ENCODE peak calls at places on chromosomes 5 and 9, in nine cellular contexts. V is cardiac muscle cell; H is mucosa of descending colon; Y is tibial nerve; U is GM23248; G is lower lobe of right lung; S is fibroblast of lung; T is astrocyte; Q is CD4-positive, alpha-beta memory T cell. I is an unnamed sample. For H3K4me1, the result is how much of the 10 kb centered on the place peaks cover.

GRCh38 chr9:135181336-135181735 is 93.9 kb downstream of the OLFM1 start:
- DNase-seq in V (no peak), U (no peak), H (no peak), T (no peak), S (no peak), Y (no peak), G (no peak), Q (no peak), I (no peak)

GRCh38 chr5:2148312-2149195 is 265.8 kb upstream of the IRX4 start:
- DNase-seq in Q (no peak), U (no peak), Y (no peak), T (no peak), S (no peak), V (no peak), G (no peak), H (no peak), I (no peak)

GRCh38 chr5:136619556-136619955 is 254.2 kb upstream of the TRPC7 start:
- DNase-seq in S (no peak), H (no peak), G (no peak), Q (no peak), T (no peak), Y (no peak), V (peak), U (no peak), I (no peak)

GRCh38 chr5:146284016-146284415 is 54.6 kb upstream of the POU4F3 start:
- DNase-seq in T (no peak), V (no peak), Y (no peak), Q (no peak), G (no peak), H (no peak), S (no peak), U (peak), I (no peak)

GRCh38 chr5:180077594-180078284 is 6.2 kb upstream of the RNF130 start:
- DNase-seq in U (no peak), S (no peak), V (no peak), H (no peak), T (no peak), Q (no peak), G (no peak), Y (no peak), I (no peak)

GRCh38 chr5:154901276-154901675 is 36.7 kb downstream of the GEMIN5 start:
- DNase-seq in U (no peak), S (peak), T (peak), G (no peak), V (no peak), Q (no peak), Y (no peak), H (no peak), I (no peak)

GRCh38 chr9:77876091-77876490 is 155.5 kb downstream of the GNAQ start:
- DNase-seq in G (no peak), Y (no peak), V (peak), Q (no peak), U (peak), H (no peak), T (peak), S (no peak), I (peak)

GRCh38 chr5:148012806-148013205 is 51.0 kb upstream of the SPINK5 start:
- DNase-seq in S (no peak), Y (no peak), U (no peak), Q (no peak), G (no peak), T (no peak), V (no peak), H (no peak), I (no peak)

GRCh38 chr5:173456751-173457171 is 128.5 kb upstream of the STC2 start:
- DNase-seq in H (no peak), Q (no peak), G (no peak), Y (no peak), V (peak), T (peak), S (peak), U (no peak), I (no peak)

GRCh38 chr9:113738898-113739604 is 137.1 kb upstream of the ZNF618 start:
- DNase-seq in U (peak), T (no peak), Q (no peak), G (no peak), Y (no peak), H (no peak), S (no peak), V (peak), I (peak)

GRCh38 chr9:108865037-108865436 is 3.0 kb downstream of the ACTL7A start:
- DNase-seq in U (peak), G (no peak), S (no peak), T (no peak), V (no peak), Q (no peak), H (no peak), Y (no peak), I (no peak)

GRCh38 chr5:172564187-172564586 is 76.9 kb upstream of the NEURL1B start:
- DNase-seq in U (no peak), H (peak), Y (no peak), V (no peak), Q (no peak), S (no peak), T (no peak), G (peak), I (no peak)

GRCh38 chr5:23631283-23632045 is 124.1 kb downstream of the PRDM9 start:
- DNase-seq in S (peak), H (no peak), G (no peak), U (peak), Y (no peak), Q (no peak), T (no peak), V (peak), I (no peak)

GRCh38 chr9:118643118-118643517 is 726.1 kb downstream of the BRINP1 start:
- DNase-seq in G (peak), V (no peak), H (no peak), S (no peak), Q (no peak), T (peak), Y (no peak), U (peak), I (peak)

GRCh38 chr9:6997330-6997729 is 239.6 kb downstream of the KDM4C start:
- DNase-seq in V (no peak), S (no peak), H (no peak), G (no peak), T (no peak), Q (no peak), Y (no peak), U (peak), I (no peak)

GRCh38 chr9:121574771-121575519 is 75.3 kb upstream of the GGTA1 start:
- DNase-seq in Q (no peak), S (no peak), H (no peak), V (no peak), G (no peak), Y (no peak), T (no peak), U (no peak), I (peak)

GRCh38 chr5:343461-344401 is 22.2 kb downstream of the AHRR start:
- DNase-seq in G (peak), H (peak), Y (no peak), S (peak), Q (peak), V (peak), U (peak), T (peak), I (peak)

GRCh38 chr5:179273074-179273435 is 72.2 kb downstream of the ADAMTS2 start:
- DNase-seq in V (no peak), Y (no peak), U (no peak), Q (no peak), T (no peak), H (no peak), S (no peak), G (peak), I (no peak)

GRCh38 chr5:180160822-180161221 is 48.2 kb downstream of the RASGEF1C start:
- DNase-seq in Q (no peak), U (no peak), Y (no peak), T (no peak), H (peak), G (no peak), S (no peak), V (no peak), I (no peak)

GRCh38 chr9:113579270-113580040 is 115.9 kb downstream of the RGS3 start:
- DNase-seq in G (peak), T (no peak), V (no peak), H (peak), Y (peak), S (no peak), Q (peak), U (peak), I (no peak)

GRCh38 chr5:154370730-154371334 is 75.0 kb upstream of the SAP30L start:
- DNase-seq in S (no peak), Q (no peak), G (no peak), T (no peak), U (peak), V (no peak), Y (no peak), H (no peak), I (no peak)

GRCh38 chr5:134714120-134714519 is 24.2 kb upstream of the CAMLG start:
- DNase-seq in S (no peak), Q (no peak), H (no peak), Y (no peak), T (no peak), V (no peak), G (no peak), U (no peak), I (peak)

GRCh38 chr9:129509508-129509907 is 111.4 kb downstream of the C9orf50 start:
- DNase-seq in G (no peak), Q (no peak), H (no peak), U (peak), V (peak), S (peak), Y (no peak), T (peak), I (no peak)

GRCh38 chr5:93249651-93250289 is 331.2 kb downstream of the NR2F1-AS1 start:
- DNase-seq in Q (no peak), H (no peak), T (peak), Y (no peak), G (no peak), U (no peak), S (peak), V (peak), I (no peak)

GRCh38 chr5:11724947-11725346 is 179.3 kb downstream of the CTNND2 start:
- DNase-seq in H (no peak), S (no peak), T (no peak), Q (no peak), V (no peak), Y (no peak), G (no peak), U (no peak), I (no peak)

GRCh38 chr5:133848306-133848924 is 120.0 kb downstream of the C5orf15 start:
- DNase-seq in S (no peak), Y (no peak), V (no peak), H (no peak), Q (no peak), T (peak), G (no peak), U (no peak), I (no peak)

GRCh38 chr5:10036136-10036535 is 213.6 kb downstream of the ATPSCKMT start:
- DNase-seq in T (peak), V (peak), G (no peak), H (no peak), U (peak), Y (no peak), Q (no peak), S (peak), I (no peak)

GRCh38 chr5:74392698-74393431 is 247.7 kb downstream of the ENC1 start:
- DNase-seq in T (peak), H (no peak), U (peak), V (peak), G (no peak), S (peak), Q (no peak), Y (no peak), I (no peak)

GRCh38 chr5:174045470-174046025 is at the start of gene NSG2:
- DNase-seq in T (peak), U (peak), Q (no peak), G (peak), Y (peak), S (peak), H (peak), V (peak), I (peak)

GRCh38 chr5:58412932-58413331 is 47.0 kb downstream of the PLK2 start:
- DNase-seq in V (no peak), S (no peak), Q (no peak), H (no peak), G (no peak), T (peak), Y (no peak), U (no peak), I (no peak)

GRCh38 chr9:27198175-27198574 is 89.2 kb downstream of the TEK start:
- DNase-seq in S (peak), U (no peak), G (no peak), T (no peak), V (no peak), Y (no peak), H (peak), Q (no peak), I (peak)

GRCh38 chr5:171592076-171592475 is 172.6 kb downstream of the FGF18 start:
- DNase-seq in V (no peak), Y (no peak), Q (no peak), H (no peak), U (no peak), G (no peak), S (no peak), T (no peak), I (peak)

GRCh38 chr9:91037511-91038482 is 236.2 kb downstream of the SYK start:
- DNase-seq in S (peak), H (peak), T (peak), Q (no peak), U (peak), V (peak), G (peak), Y (no peak), I (no peak)

GRCh38 chr5:34658023-34658422 is 1.9 kb downstream of the RAI14 start:
- DNase-seq in Q (no peak), Y (no peak), T (peak), V (peak), G (no peak), U (peak), S (no peak), H (no peak), I (no peak)

DNA sequence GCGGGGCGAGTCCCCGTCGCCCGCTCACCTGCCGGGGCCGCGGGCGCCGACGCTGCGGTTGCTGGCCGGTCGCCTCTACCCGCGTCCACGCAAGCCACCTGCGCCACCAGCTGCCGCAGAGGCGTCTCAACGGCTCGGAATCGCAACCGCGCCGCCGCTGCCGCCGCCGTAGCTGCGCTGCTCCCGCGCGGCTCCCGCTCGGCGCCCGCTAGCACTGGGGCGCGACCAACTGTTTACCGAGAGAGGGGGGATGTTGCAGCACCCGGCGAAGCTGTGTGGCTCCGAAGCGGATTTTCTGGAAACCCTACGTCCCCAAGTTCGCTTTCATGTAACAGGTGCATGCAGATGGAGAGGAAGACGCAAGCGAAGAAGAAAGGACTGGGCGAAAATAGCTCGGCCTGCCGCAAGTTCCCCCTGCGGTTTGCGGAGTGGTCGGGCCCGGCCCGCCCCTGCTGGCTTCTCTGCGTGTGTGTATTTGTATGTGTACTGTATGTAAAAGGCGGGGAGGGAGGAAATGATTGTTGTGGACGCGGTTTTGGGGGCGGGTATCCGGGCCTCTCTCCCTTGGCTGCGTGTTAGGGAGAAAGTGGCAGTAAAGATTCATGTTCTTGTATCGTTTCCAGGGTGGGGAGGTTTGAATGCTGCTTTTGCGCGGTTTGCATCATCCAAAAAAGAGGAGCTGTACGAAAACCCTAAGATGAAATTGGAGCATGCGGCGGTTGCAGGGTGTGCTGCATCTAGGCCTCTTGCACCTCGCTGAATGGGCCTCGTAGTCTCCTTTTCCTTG is at the start of gene PSIP1:
- DNase-seq in G (peak), T (peak), Q (peak), S (peak), V (peak), Y (peak), U (peak), H (peak), I (peak)
- H3K4me1 ChIP-seq in G (under half), T (under half), Q (half or more), S (under half), V (under half), Y (under half), U (under half), H (under half), I (under half)

GRCh38 chr9:136193127-136193890 is 11.6 kb downstream of the LHX3 start:
- DNase-seq in H (no peak), S (no peak), G (no peak), Q (no peak), T (no peak), V (no peak), U (no peak), Y (no peak), I (no peak)

GRCh38 chr9:136196465-136197371 is 8.2 kb downstream of the LHX3 start:
- DNase-seq in H (no peak), U (no peak), Y (no peak), T (no peak), V (no peak), G (no peak), S (no peak), Q (no peak), I (peak)

GRCh38 chr9:136192289-136193126 is 12.4 kb downstream of the LHX3 start:
- DNase-seq in G (no peak), Q (no peak), T (no peak), H (no peak), U (peak), V (no peak), Y (no peak), S (peak), I (no peak)

GRCh38 chr9:136193891-136194279 is 11.0 kb downstream of the LHX3 start:
- DNase-seq in G (no peak), Y (no peak), H (no peak), S (no peak), U (no peak), Q (no peak), V (no peak), T (no peak), I (peak)

DNA sequence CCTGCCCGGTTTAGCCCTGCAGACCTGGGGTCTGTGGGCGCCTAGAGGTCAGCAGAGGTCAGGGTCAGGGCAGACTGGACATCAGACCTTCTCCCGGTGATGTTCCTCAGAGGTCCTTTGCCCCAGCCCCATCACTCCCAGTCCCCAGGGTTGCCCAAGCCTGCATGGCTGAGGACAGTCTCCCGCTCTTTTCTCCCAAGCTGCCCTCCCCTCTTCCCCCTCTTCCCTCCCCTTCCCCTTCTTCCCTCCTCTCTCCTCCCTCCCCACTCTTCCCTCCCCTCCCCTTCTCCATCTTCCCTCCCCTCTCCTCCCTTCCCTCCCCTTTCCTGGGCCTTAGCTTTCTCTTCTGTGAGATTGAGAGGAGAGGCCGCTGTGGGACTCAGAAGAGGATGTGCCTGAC is 10.4 kb downstream of the LHX3 start:
- DNase-seq in V (no peak), H (no peak), G (no peak), T (no peak), S (no peak), Q (no peak), Y (no peak), U (no peak), I (no peak)
- H3K4me3 ChIP-seq in V (no peak), H (no peak), G (no peak), T (no peak), S (no peak), Q (no peak), Y (no peak), U (no peak), I (no peak)

GRCh38 chr9:35556781-35557180 is 48.3 kb upstream of the TESK1 start:
- DNase-seq in G (no peak), V (no peak), U (no peak), H (no peak), S (no peak), Y (no peak), Q (no peak), T (no peak), I (no peak)

GRCh38 chr9:35559792-35560530 is 45.1 kb upstream of the TESK1 start:
- DNase-seq in Y (no peak), H (no peak), S (no peak), T (no peak), Q (no peak), G (no peak), U (no peak), V (no peak), I (no peak)

GRCh38 chr9:35555881-35556280 is 49.2 kb upstream of the TESK1 start:
- DNase-seq in T (no peak), Q (no peak), H (no peak), U (no peak), V (no peak), G (no peak), S (no peak), Y (no peak), I (no peak)

GRCh38 chr9:35557330-35557729 is 47.7 kb upstream of the TESK1 start:
- DNase-seq in Q (no peak), G (no peak), S (no peak), V (no peak), U (no peak), H (no peak), Y (no peak), T (no peak), I (no peak)

GRCh38 chr9:35558185-35558584 is 46.9 kb upstream of the TESK1 start:
- DNase-seq in Y (no peak), S (no peak), U (no peak), Q (no peak), V (no peak), T (no peak), G (no peak), H (no peak), I (no peak)
- H3K4me1 ChIP-seq in Y (under half), S (under half), U (under half), Q (under half), V (under half), T (under half), G (under half), H (under half), I (under half)

GRCh38 chr9:93091453-93092081 is 4.5 kb upstream of the CARD19 start:
- DNase-seq in G (peak), H (no peak), Y (no peak), S (peak), T (peak), V (peak), Q (peak), U (peak), I (peak)
- H3K4me3 ChIP-seq in G (no peak), H (no peak), Y (no peak), S (no peak), T (no peak), V (no peak), Q (no peak), U (no peak), I (no peak)